ENCODE peak calls at places on chromosomes 6 and 20, in seven cellular contexts. D is PC-3; N is right atrium auricular region; S is CD8-positive, alpha-beta T cell; T is heart right ventricle; E is HCT116; G is A549. L is an unnamed sample.

GRCh38 chr6:41531016-41531415 is 15.2 kb upstream of the FOXP4 start:
- DNase-seq in D (peak; percentile 27), N (no peak), S (no peak), T (no peak), E (no peak), G (no peak), L (no peak)

GRCh38 chr6:151391471-151392428 is at the start of gene ZBTB2:
- DNase-seq in D (peak; percentile 70), N (peak; percentile 74), S (peak; percentile 72), T (peak; percentile 72), E (no peak), G (peak; percentile 79), L (peak; percentile 59)

GRCh38 chr6:169844946-169845345 is 93.5 kb downstream of the ERMARD start:
- DNase-seq in D (no peak), N (no peak), S (no peak), T (no peak), E (no peak), G (no peak), L (no peak)

GRCh38 chr6:43714311-43715055 is 26.9 kb upstream of the MRPS18A start:
- DNase-seq in D (no peak), N (no peak), S (no peak), T (peak; percentile 37), E (no peak), G (no peak), L (no peak)

GRCh38 chr6:47335456-47335855 is 25.8 kb upstream of the TNFRSF21 start:
- DNase-seq in D (no peak), N (no peak), S (no peak), T (no peak), E (no peak), G (no peak), L (no peak)

GRCh38 chr20:653110-653589 is at the start of gene SRXN1:
- DNase-seq in D (peak; percentile 94), N (peak; percentile 91), S (peak; percentile 79), T (peak; percentile 93), E (peak; percentile 81), G (peak; percentile 98), L (peak; percentile 85)

GRCh38 chr20:39109933-39110818 is 148.0 kb downstream of the DHX35 start:
- DNase-seq in D (no peak), N (no peak), S (no peak), T (no peak), E (no peak), G (no peak), L (no peak)

GRCh38 chr20:35306931-35307517 is 14.8 kb upstream of the FAM83C start:
- DNase-seq in D (peak; percentile 68), N (no peak), S (peak; percentile 25), T (no peak), E (peak; percentile 60), G (peak; percentile 84), L (no peak)

GRCh38 chr6:167668019-167668753 is 158.5 kb upstream of the AFDN start:
- DNase-seq in D (no peak), N (no peak), S (no peak), T (no peak), E (no peak), G (no peak), L (no peak)

GRCh38 chr20:15759546-15760216 is 813.6 kb downstream of the KIF16B start:
- DNase-seq in D (peak; percentile 31), N (no peak), S (no peak), T (no peak), E (no peak), G (peak; percentile 4), L (no peak)

GRCh38 chr6:53413326-53413725 is 64.6 kb upstream of the ELOVL5 start:
- DNase-seq in D (no peak), N (no peak), S (no peak), T (no peak), E (no peak), G (no peak), L (no peak)

GRCh38 chr20:61766921-61767610 is 298.6 kb downstream of the TAF4 start:
- DNase-seq in D (no peak), N (no peak), S (no peak), T (no peak), E (no peak), G (no peak), L (no peak)

GRCh38 chr6:24484657-24485318 is 4.6 kb downstream of the GPLD1 start:
- DNase-seq in D (no peak), N (no peak), S (no peak), T (no peak), E (no peak), G (no peak), L (no peak)

GRCh38 chr6:13767121-13767794 is 47.1 kb downstream of the MCUR1 start:
- DNase-seq in D (no peak), N (peak; percentile 66), S (peak; percentile 53), T (peak; percentile 35), E (no peak), G (no peak), L (peak; percentile 44)

GRCh38 chr6:15960740-15961629 is 167.9 kb upstream of the MYLIP start:
- DNase-seq in D (no peak), N (no peak), S (no peak), T (no peak), E (no peak), G (no peak), L (no peak)

GRCh38 chr20:18166939-18167338 is 29.3 kb downstream of the KAT14 start:
- DNase-seq in D (no peak), N (no peak), S (no peak), T (no peak), E (no peak), G (no peak), L (no peak)

GRCh38 chr20:64256282-64256947 is 867 bp downstream of the PCMTD2 start:
- DNase-seq in D (no peak), N (peak; percentile 30), S (no peak), T (no peak), E (no peak), G (no peak), L (no peak)

GRCh38 chr6:70289299-70289698 is 13.6 kb downstream of the COL9A1 start:
- DNase-seq in D (no peak), N (no peak), S (no peak), T (no peak), E (no peak), G (peak; percentile 11), L (no peak)

GRCh38 chr6:4802312-4802935 is 26.2 kb downstream of the CDYL start:
- DNase-seq in D (no peak), N (no peak), S (no peak), T (no peak), E (no peak), G (no peak), L (no peak)
- H3K9me3 ChIP-seq in D (no peaks in the 10 kb centered on the region), N (no peaks in the 10 kb centered on the region), S (no peaks in the 10 kb centered on the region), T (no peaks in the 10 kb centered on the region), E (no peaks in the 10 kb centered on the region), G (peaks cover 16% of the 10 kb centered on the region), L (no peaks in the 10 kb centered on the region)

GRCh38 chr20:56343861-56344381 is 14.9 kb upstream of the FAM210B start:
- DNase-seq in D (peak; percentile 61), N (no peak), S (peak; percentile 33), T (peak; percentile 41), E (no peak), G (peak; percentile 59), L (peak; percentile 39)
- H3K4me3 ChIP-seq in D (peak overlapping the region; percentile 33), N (no peak overlapping the region), S (no peak overlapping the region), T (no peak overlapping the region), E (no peak overlapping the region), G (peak overlapping the region; percentile 11), L (peak overlapping the region; percentile 10)

GRCh38 chr6:89782222-89782621 is 37.4 kb downstream of the MDN1 start:
- DNase-seq in D (no peak), N (no peak), S (no peak), T (no peak), E (no peak), G (no peak), L (no peak)

GRCh38 chr6:89776583-89777233 is 42.9 kb downstream of the MDN1 start:
- DNase-seq in D (no peak), N (no peak), S (no peak), T (no peak), E (no peak), G (no peak), L (no peak)

GRCh38 chr6:89777455-89777854 is 42.1 kb downstream of the MDN1 start:
- DNase-seq in D (no peak), N (no peak), S (no peak), T (no peak), E (no peak), G (no peak), L (no peak)

GRCh38 chr6:89784838-89785237 is 34.8 kb downstream of the MDN1 start:
- DNase-seq in D (no peak), N (no peak), S (no peak), T (no peak), E (no peak), G (no peak), L (no peak)

GRCh38 chr6:89781070-89782034 is 38.2 kb downstream of the MDN1 start:
- DNase-seq in D (no peak), N (no peak), S (no peak), T (no peak), E (no peak), G (no peak), L (no peak)
- H3K9me3 ChIP-seq in D (no peaks in the 10 kb centered on the region), N (no peaks in the 10 kb centered on the region), S (no peaks in the 10 kb centered on the region), T (no peaks in the 10 kb centered on the region), E (no peaks in the 10 kb centered on the region), G (no peaks in the 10 kb centered on the region), L (no peaks in the 10 kb centered on the region)

GRCh38 chr6:62286470-62286843 is 432 bp upstream of the KHDRBS2 start:
- DNase-seq in D (no peak), N (no peak), S (no peak), T (no peak), E (no peak), G (no peak), L (no peak)
- H3K4me3 ChIP-seq in D (no peak overlapping the region), N (no peak overlapping the region), S (no peak overlapping the region), T (peak overlapping the region; percentile 46), E (no peak overlapping the region), G (no peak overlapping the region), L (no peak overlapping the region)

GRCh38 chr20:47009784-47010183 is 115.1 kb downstream of the EYA2 start:
- DNase-seq in D (no peak), N (no peak), S (no peak), T (no peak), E (no peak), G (no peak), L (no peak)
- H3K9me3 ChIP-seq in D (no peaks in the 10 kb centered on the region), N (no peaks in the 10 kb centered on the region), S (no peaks in the 10 kb centered on the region), T (no peaks in the 10 kb centered on the region), E (no peaks in the 10 kb centered on the region), G (no peaks in the 10 kb centered on the region), L (no peaks in the 10 kb centered on the region)

GRCh38 chr20:52434453-52434852 is 242.9 kb upstream of the ZFP64 start:
- DNase-seq in D (no peak), N (no peak), S (no peak), T (no peak), E (no peak), G (no peak), L (no peak)

GRCh38 chr20:52438326-52438963 is 246.9 kb upstream of the ZFP64 start:
- DNase-seq in D (no peak), N (no peak), S (no peak), T (no peak), E (no peak), G (no peak), L (no peak)

GRCh38 chr20:52432740-52433139 is 241.2 kb upstream of the ZFP64 start:
- DNase-seq in D (no peak), N (no peak), S (no peak), T (no peak), E (no peak), G (no peak), L (no peak)

GRCh38 chr20:52433326-52434040 is 241.9 kb upstream of the ZFP64 start:
- DNase-seq in D (no peak), N (no peak), S (no peak), T (no peak), E (no peak), G (no peak), L (no peak)

GRCh38 chr20:52434041-52434425 is 242.5 kb upstream of the ZFP64 start:
- DNase-seq in D (no peak), N (no peak), S (no peak), T (no peak), E (no peak), G (no peak), L (no peak)
- H3K4me3 ChIP-seq in D (no peak overlapping the region), N (no peak overlapping the region), S (no peak overlapping the region), T (no peak overlapping the region), E (no peak overlapping the region), G (no peak overlapping the region), L (no peak overlapping the region)